ENCODE peak calls at places on chromosomes 16 and 17, in four cellular contexts. O is breast epithelium, S is lower leg skin, G is adrenal gland. B is an unnamed sample.

GRCh38 chr16:54437921-54438320 is 151.3 kb upstream of the IRX3 start:
- DNase-seq in O (no peak), S (no peak), G (no peak), B (no peak)

GRCh38 chr17:69375229-69375628 is 39.3 kb upstream of the MAP2K6 start:
- DNase-seq in G (no peak), S (no peak), O (no peak), B (no peak)

GRCh38 chr17:68299817-68300216 is 8.5 kb downstream of the ARSG start:
- DNase-seq in O (no peak), S (no peak), G (no peak), B (no peak)

GRCh38 chr17:58085039-58085715 is 2.0 kb downstream of the DYNLL2 start:
- DNase-seq in G (peak; percentile 38), S (no peak), O (no peak), B (no peak)

GRCh38 chr17:77528516-77529327 is 388.0 kb downstream of the SEC14L1 start:
- DNase-seq in G (no peak), S (no peak), O (no peak), B (no peak)

GRCh38 chr16:11327277-11328171 is 17.7 kb upstream of the RMI2 start:
- DNase-seq in O (no peak), G (no peak), S (no peak), B (no peak)

GRCh38 chr17:77873518-77874302 is 84.8 kb upstream of the TNRC6C start:
- DNase-seq in O (no peak), S (no peak), G (no peak), B (no peak)

GRCh38 chr16:85918436-85918835 is 19.5 kb downstream of the IRF8 start:
- DNase-seq in O (no peak), G (no peak), S (no peak), B (no peak)

GRCh38 chr16:48384982-48385271 is 286 bp downstream of the SIAH1 start:
- DNase-seq in S (no peak), O (no peak), G (no peak), B (peak; percentile 56)

GRCh38 chr16:11896776-11897175 is 19.0 kb downstream of the GSPT1 start:
- DNase-seq in O (no peak), S (no peak), G (peak; percentile 54), B (no peak)

GRCh38 chr17:48718162-48718780 is 4.0 kb downstream of the PRAC1 start:
- DNase-seq in G (no peak), O (no peak), S (no peak), B (no peak)

GRCh38 chr16:57185446-57185944 is 344 bp downstream of the PSME3IP1 start:
- DNase-seq in O (peak; percentile 63), S (peak; percentile 56), G (peak; percentile 60), B (no peak)

GRCh38 chr16:87404764-87405625 is 12.9 kb downstream of the MAP1LC3B start:
- DNase-seq in O (no peak), S (no peak), G (no peak), B (no peak)
- TF ChIP-seq POLR2A in O (no peak), S (no peak), G (no peak), B (no peak)

GRCh38 chr17:4672726-4673125 is 31.2 kb downstream of the PELP1 start:
- DNase-seq in S (no peak), G (no peak), O (no peak), B (no peak)

GRCh38 chr17:4673169-4673568 is 30.8 kb downstream of the PELP1 start:
- DNase-seq in O (no peak), G (no peak), S (no peak), B (no peak)

GRCh38 chr17:4675791-4676190 is 28.1 kb downstream of the PELP1 start:
- DNase-seq in O (no peak), S (no peak), G (no peak), B (no peak)

GRCh38 chr17:4673986-4674770 is 29.8 kb downstream of the PELP1 start:
- DNase-seq in G (peak; percentile 72), S (no peak), O (no peak), B (no peak)

DNA sequence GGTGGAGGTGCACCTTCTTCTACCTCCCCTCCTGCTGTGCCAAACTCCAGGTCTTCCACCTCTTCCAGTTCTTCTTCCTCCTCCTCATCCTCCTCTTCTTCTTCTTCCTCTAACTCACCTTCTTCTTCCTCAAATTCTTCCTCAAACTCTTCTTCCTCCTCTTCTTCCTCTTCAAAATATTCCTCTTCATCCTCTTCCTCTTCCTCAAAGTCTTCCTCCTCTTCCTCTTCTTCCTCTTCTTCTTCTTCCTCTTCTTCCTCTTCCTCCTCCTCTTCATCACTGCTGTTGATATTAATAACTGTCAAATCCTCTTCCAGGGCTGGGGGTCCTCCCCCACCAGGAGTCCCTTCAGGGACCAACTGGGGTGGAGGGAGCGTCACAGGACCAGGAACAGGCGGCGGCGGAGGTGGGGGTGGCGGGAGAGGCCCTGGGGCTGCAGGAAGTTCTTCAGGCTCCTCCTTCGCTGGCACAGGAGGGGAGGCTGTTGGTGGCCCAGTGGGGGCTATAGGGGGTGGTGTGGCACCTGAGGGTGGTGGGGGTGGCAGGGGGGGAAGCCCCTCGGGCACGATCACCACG is 30.7 kb upstream of the ALOX15 start:
- DNase-seq in G (no peak), O (no peak), S (no peak), B (no peak)
- TF ChIP-seq POLR2A in G (no peak), O (no peak), S (no peak), B (no peak)

GRCh38 chr17:28951991-28952975 is 965 bp upstream of the PHF12 start:
- DNase-seq in G (peak; percentile 99), O (peak; percentile 95), S (peak; percentile 99), B (peak; percentile 85)
- TF ChIP-seq POLR2A in G (peak; percentile 70), O (peak; percentile 4), S (no peak), B (peak; percentile 60)

DNA sequence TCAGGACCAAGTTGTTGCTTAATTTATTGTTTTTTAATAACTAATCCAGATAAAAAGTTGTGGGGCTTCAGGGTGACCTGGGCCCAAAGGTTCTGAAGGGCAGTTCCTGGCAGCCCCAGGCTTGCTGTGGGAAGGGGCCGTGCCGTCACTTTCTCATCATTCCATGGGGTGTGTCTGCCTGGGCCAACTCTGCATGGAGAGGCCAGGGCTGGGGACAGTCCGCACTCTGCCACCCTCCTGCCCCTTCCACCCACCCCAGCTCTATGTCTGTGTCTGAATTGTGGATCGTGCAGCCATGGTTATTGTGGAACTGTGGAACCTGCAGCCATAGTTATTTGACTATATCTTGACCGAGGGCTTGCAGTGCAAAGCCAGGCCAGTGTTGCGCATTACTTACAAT is 4.0 kb downstream of the LIMD2 start:
- DNase-seq in O (no peak), S (no peak), G (no peak), B (no peak)
- TF ChIP-seq POLR2A in O (no peak), S (no peak), G (no peak), B (no peak)

GRCh38 chr17:17275991-17276390 is 5.1 kb downstream of the COPS3 start:
- DNase-seq in O (no peak), S (no peak), G (no peak), B (no peak)

GRCh38 chr17:17285951-17286350 is 4.9 kb upstream of the COPS3 start:
- DNase-seq in S (no peak), G (no peak), O (no peak), B (no peak)

DNA sequence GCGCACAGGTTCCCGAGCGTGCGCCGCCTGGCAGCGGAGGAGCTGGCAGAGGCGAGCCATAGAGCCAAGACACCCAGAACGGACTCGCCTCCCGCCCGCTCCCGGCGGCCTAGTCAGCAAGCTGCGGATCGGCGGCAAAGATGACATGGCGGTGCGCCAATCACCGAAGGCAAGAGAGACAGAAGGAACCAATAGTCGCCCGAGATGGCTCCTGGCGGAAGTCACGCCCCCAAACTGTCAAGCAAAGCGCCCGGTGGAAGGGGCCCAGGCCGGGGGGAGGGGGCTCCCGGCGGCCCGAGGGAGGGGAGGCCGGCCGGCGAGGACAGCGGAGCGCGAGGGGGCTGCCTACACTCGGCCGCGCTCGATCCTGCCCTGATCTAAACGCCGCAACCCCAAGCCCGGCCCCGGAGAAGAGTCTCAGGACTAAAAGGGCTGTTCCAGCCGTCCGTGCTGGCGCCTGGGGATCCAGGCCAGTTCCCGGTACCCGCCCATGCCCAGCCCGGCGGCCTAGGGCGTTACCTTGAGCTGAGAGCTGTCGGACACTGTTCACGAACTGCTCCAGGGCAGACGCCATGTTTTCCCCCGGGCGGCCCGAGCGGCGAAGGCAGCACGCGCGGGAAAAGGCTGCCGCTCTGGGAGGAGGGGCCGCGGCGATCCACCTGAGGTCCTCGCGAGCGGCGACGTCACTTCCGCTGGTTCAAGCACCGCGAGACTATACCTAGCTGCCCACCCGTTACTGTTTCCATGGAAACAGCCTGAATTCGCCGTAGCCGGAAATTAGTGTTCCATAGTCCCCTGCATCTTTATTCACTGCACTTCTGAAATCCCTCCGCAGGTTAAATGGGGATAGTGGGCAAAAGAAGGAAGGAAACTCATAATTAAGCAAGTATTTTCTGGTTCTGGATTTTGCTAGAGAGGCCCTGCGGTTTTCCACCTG is at the start of gene COPS3:
- DNase-seq in O (peak; percentile 98), S (peak; percentile 97), G (peak; percentile 99), B (peak; percentile 84)
- TF ChIP-seq POLR2A in O (peak; percentile 68), S (no peak), G (peak; percentile 71), B (peak; percentile 83)

GRCh38 chr17:66436643-66437042 is 134.2 kb downstream of the PRKCA start:
- DNase-seq in G (no peak), S (no peak), O (no peak), B (no peak)
- TF ChIP-seq POLR2A in G (no peak), S (no peak), O (no peak), B (no peak)

DNA sequence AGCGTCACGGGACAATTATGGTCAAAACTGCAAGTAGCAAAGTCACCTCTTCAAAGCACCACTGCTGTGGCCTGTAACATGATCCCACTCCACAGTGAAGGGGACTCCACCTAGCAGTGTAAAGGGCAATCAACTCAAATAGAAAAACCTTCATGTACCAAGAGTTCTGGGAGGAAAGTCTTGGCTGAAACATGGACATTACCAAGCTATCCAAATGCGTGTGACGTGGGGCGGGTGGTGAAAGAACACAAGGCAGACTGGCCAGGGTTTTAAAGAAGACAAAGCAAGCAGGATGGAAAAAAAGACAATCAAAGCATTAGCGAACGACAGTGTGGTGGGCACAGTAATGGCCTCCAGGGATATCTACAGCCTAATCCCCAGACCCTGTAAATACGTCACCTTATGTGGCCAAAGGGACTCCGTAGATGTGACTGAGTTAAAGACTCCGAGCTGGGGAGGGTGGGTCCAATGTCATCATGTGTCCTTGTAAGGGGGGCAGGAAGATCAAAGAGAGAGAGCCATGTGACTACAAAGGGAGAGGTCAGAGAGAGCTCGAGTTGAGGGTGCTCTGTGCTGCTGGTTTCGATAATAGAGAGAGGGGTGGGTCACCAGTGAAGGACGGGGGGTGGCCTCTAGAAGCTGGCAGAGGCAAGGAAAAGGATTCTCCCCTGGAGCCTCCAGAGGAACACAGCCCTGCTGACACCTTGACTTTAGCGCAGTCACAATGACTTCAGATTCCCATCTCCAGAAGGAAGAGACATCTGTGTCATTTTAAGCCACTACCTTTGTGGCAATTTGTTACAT is 6.0 kb downstream of the HSDL1 start:
- DNase-seq in S (no peak), G (peak; percentile 55), O (no peak), B (peak; percentile 39)
- TF ChIP-seq POLR2A in S (no peak), G (no peak), O (no peak), B (no peak)

DNA sequence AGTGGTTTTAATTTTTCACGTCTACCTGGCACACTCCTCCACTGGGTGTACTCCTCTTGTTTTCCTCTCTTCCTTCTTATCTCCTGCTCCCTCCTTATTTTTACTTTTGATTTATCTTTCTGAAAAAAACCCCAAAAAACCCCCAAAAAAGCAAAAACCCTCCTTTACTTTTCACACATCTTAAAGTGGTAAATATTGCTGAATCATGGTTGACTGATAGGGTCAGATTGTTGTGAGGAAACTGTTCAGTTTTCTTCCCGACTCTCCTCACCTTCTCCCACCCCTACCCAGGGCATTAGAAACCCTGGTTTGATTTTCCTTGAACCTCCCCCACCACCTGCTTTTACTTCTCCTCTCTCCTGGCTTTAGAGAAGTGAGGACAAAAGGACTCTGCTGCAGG is 25.4 kb downstream of the ARHGAP44 start:
- DNase-seq in S (no peak), O (no peak), G (no peak), B (no peak)
- TF ChIP-seq POLR2A in S (no peak), O (no peak), G (no peak), B (no peak)

B was measured in GM12891.